ENCODE peak calls at places on chromosomes 16 and 17, in ten cellular contexts. T is lower leg skin, G is A549, P is ELF-1, S is BJ, X is AG04449, R is cardiac fibroblast, F is M059J, V is H54, I is coronary artery. Z is an unnamed sample.

GRCh38 chr17:77489239-77489897 is 348.6 kb downstream of the SEC14L1 start:
- DNase-seq in T (no peak), G (no peak), P (no peak), S (no peak), X (no peak), R (no peak), F (no peak), V (no peak), I (no peak), Z (no peak)

GRCh38 chr16:18839555-18839954 is 38.2 kb upstream of the ARL6IP1 start:
- DNase-seq in T (no peak), G (no peak), P (peak; percentile 26), S (no peak), X (no peak), R (no peak), F (no peak), V (no peak), I (no peak), Z (no peak)

GRCh38 chr17:40018211-40019121 is 3.2 kb downstream of the CSF3 start:
- DNase-seq in T (no peak), G (no peak), P (no peak), S (no peak), X (no peak), R (peak; percentile 55), F (peak; percentile 69), V (no peak), I (no peak), Z (peak; percentile 52)

GRCh38 chr17:70563301-70563820 is 394.0 kb downstream of the KCNJ2 start:
- DNase-seq in T (no peak), G (no peak), P (no peak), S (no peak), X (no peak), R (no peak), F (peak; percentile 32), V (no peak), I (no peak), Z (no peak)

GRCh38 chr17:45775148-45775547 is 9.0 kb upstream of the CRHR1 start:
- DNase-seq in T (no peak), G (no peak), P (no peak), S (no peak), X (no peak), R (no peak), F (no peak), V (no peak), I (no peak), Z (no peak)

GRCh38 chr16:62883526-62883925 is 847.3 kb upstream of the CDH8 start:
- DNase-seq in T (no peak), G (no peak), P (no peak), S (no peak), X (no peak), R (no peak), F (no peak), V (no peak), I (no peak), Z (no peak)

GRCh38 chr17:80639658-80640057 is 95.0 kb downstream of the RPTOR start:
- DNase-seq in T (no peak), G (no peak), P (no peak), S (no peak), X (no peak), R (no peak), F (no peak), V (no peak), I (no peak), Z (no peak)

GRCh38 chr16:81645303-81645702 is 133.8 kb upstream of the PLCG2 start:
- DNase-seq in T (peak; percentile 60), G (no peak), P (peak; percentile 79), S (peak; percentile 54), X (peak; percentile 79), R (peak; percentile 94), F (peak; percentile 99), V (peak; percentile 96), I (peak; percentile 80), Z (peak; percentile 59)

GRCh38 chr17:39306509-39307212 is 80.9 kb upstream of the STAC2 start:
- DNase-seq in T (no peak), G (no peak), P (no peak), S (peak; percentile 9), X (peak; percentile 17), R (peak; percentile 31), F (no peak), V (no peak), I (no peak), Z (no peak)

GRCh38 chr16:48497129-48497528 is 111.9 kb upstream of the SIAH1 start:
- DNase-seq in T (no peak), G (no peak), P (no peak), S (no peak), X (no peak), R (no peak), F (no peak), V (no peak), I (no peak), Z (no peak)

GRCh38 chr16:25317732-25318316 is 60.2 kb upstream of the ZKSCAN2 start:
- DNase-seq in T (no peak), G (no peak), P (no peak), S (no peak), X (no peak), R (no peak), F (no peak), V (no peak), I (no peak), Z (no peak)

GRCh38 chr16:88326611-88327485 is 55.9 kb upstream of the ZNF469 start:
- DNase-seq in T (no peak), G (no peak), P (no peak), S (no peak), X (no peak), R (no peak), F (no peak), V (no peak), I (no peak), Z (no peak)

GRCh38 chr16:67541391-67542263 is 13.0 kb downstream of the RIPOR1 start:
- DNase-seq in T (no peak), G (peak; percentile 54), P (peak; percentile 45), S (no peak), X (no peak), R (no peak), F (peak; percentile 40), V (no peak), I (peak; percentile 68), Z (no peak)

GRCh38 chr17:80510772-80511171 is 33.9 kb upstream of the RPTOR start:
- DNase-seq in T (no peak), G (no peak), P (no peak), S (no peak), X (no peak), R (no peak), F (no peak), V (no peak), I (no peak), Z (no peak)

GRCh38 chr17:62652251-62653001 is 25.0 kb downstream of the MRC2 start:
- DNase-seq in T (no peak), G (peak; percentile 48), P (peak; percentile 67), S (no peak), X (no peak), R (peak; percentile 63), F (peak; percentile 91), V (peak; percentile 92), I (peak; percentile 88), Z (peak; percentile 60)

GRCh38 chr17:4893721-4894560 is 5.4 kb upstream of the C17orf107 start:
- DNase-seq in T (no peak), G (no peak), P (no peak), S (no peak), X (no peak), R (no peak), F (no peak), V (no peak), I (no peak), Z (no peak)

GRCh38 chr16:26457061-26457460 is 609.7 kb upstream of the C16orf82 start:
- DNase-seq in T (no peak), G (no peak), P (no peak), S (no peak), X (no peak), R (no peak), F (no peak), V (no peak), I (no peak), Z (no peak)

GRCh38 chr17:21495281-21495680 is 119.1 kb downstream of the KCNJ12 start:
- DNase-seq in T (no peak), G (no peak), P (peak; percentile 17), S (no peak), X (no peak), R (no peak), F (no peak), V (no peak), I (peak; percentile 49), Z (no peak)

GRCh38 chr17:52035336-52035915 is 123.1 kb downstream of the CA10 start:
- DNase-seq in T (no peak), G (no peak), P (no peak), S (no peak), X (no peak), R (no peak), F (no peak), V (no peak), I (no peak), Z (no peak)

GRCh38 chr17:66302761-66303626 is 581 bp downstream of the PRKCA start:
- DNase-seq in T (no peak), G (peak; percentile 58), P (peak; percentile 46), S (no peak), X (no peak), R (peak; percentile 65), F (peak; percentile 78), V (peak; percentile 33), I (no peak), Z (peak; percentile 49)

GRCh38 chr16:84735846-84736586 is 36.2 kb downstream of the USP10 start:
- DNase-seq in T (no peak), G (no peak), P (no peak), S (no peak), X (no peak), R (peak; percentile 51), F (no peak), V (no peak), I (no peak), Z (no peak)

Z was measured in HCEC 1CT.